ENCODE peak calls at places on chromosomes 13 and 19, in four cellular contexts. M is H1, Y is K562, L is IMR-90. D is an unnamed sample.

GRCh38 chr19:43576479-43576878 is 878 bp downstream of the PINLYP start:
- DNase-seq in M (no peak), L (no peak), Y (no peak), D (no peak)

GRCh38 chr13:113787694-113788093 is 28.7 kb downstream of the TMEM255B start:
- DNase-seq in L (no peak), Y (no peak), M (no peak), D (no peak)

GRCh38 chr13:71871844-71872243 is 4.8 kb upstream of the DACH1 start:
- DNase-seq in L (no peak), Y (no peak), M (no peak), D (no peak)

GRCh38 chr19:2081873-2082810 is 14.0 kb downstream of the MOB3A start:
- DNase-seq in M (no peak), L (no peak), Y (no peak), D (no peak)

GRCh38 chr19:5313307-5313706 is 27.3 kb downstream of the PTPRS start:
- DNase-seq in M (no peak), L (no peak), Y (no peak), D (no peak)

GRCh38 chr19:53657778-53658177 is 26.0 kb downstream of the DPRX start:
- DNase-seq in L (no peak), Y (no peak), M (no peak), D (no peak)

GRCh38 chr19:30091856-30092255 is 149.8 kb downstream of the URI1 start:
- DNase-seq in M (no peak), L (no peak), Y (no peak), D (no peak)

GRCh38 chr19:49808762-49809154 is 4.3 kb downstream of the FUZ start:
- DNase-seq in Y (peak; percentile 92), L (peak; percentile 71), M (peak; percentile 94), D (no peak)

GRCh38 chr19:38304352-38304865 is 358 bp downstream of the C19orf33 start:
- DNase-seq in L (no peak), M (no peak), Y (no peak), D (no peak)

GRCh38 chr13:97193577-97193976 is 28.6 kb upstream of the MBNL2 start:
- DNase-seq in M (no peak), L (no peak), Y (no peak), D (no peak)

GRCh38 chr19:45477216-45477615 is 9.4 kb downstream of the FOSB start:
- DNase-seq in Y (no peak), L (no peak), M (no peak), D (no peak)

GRCh38 chr19:34365463-34366401 is 736 bp downstream of the GPI start:
- DNase-seq in L (peak; percentile 32), M (no peak), Y (peak; percentile 68), D (no peak)

GRCh38 chr19:4589579-4590410 is 30.3 kb upstream of the SEMA6B start:
- DNase-seq in L (no peak), M (no peak), Y (peak; percentile 77), D (no peak)

GRCh38 chr19:18306903-18307681 is 15.8 kb downstream of the LSM4 start:
- DNase-seq in M (no peak), L (no peak), Y (no peak), D (no peak)

GRCh38 chr19:55486971-55487883 is 1.0 kb upstream of the SSC5D start:
- DNase-seq in Y (peak; percentile 74), M (no peak), L (peak; percentile 97), D (no peak)

GRCh38 chr19:582497-583197 is 7.0 kb upstream of the HCN2 start:
- DNase-seq in Y (peak; percentile 15), L (peak; percentile 59), M (no peak), D (no peak)

GRCh38 chr19:10797078-10797477 is 38.9 kb downstream of the TMED1 start:
- DNase-seq in M (no peak), Y (no peak), L (no peak), D (no peak)

GRCh38 chr19:6276447-6276846 is 3.3 kb downstream of the MLLT1 start:
- DNase-seq in Y (peak; percentile 94), M (no peak), L (peak; percentile 55), D (no peak)

GRCh38 chr19:30590596-30591229 is 218.5 kb downstream of the ZNF536 start:
- DNase-seq in Y (no peak), L (no peak), M (no peak), D (no peak)

GRCh38 chr13:30340367-30341184 is 33.2 kb upstream of the KATNAL1 start:
- DNase-seq in Y (peak; percentile 67), L (peak; percentile 89), M (no peak), D (no peak)

GRCh38 chr19:50838239-50838638 is 4.9 kb upstream of the KLK15 start:
- DNase-seq in M (no peak), Y (peak; percentile 53), L (no peak), D (peak; percentile 25)

GRCh38 chr13:30293995-30294394 is 13.4 kb downstream of the KATNAL1 start:
- DNase-seq in Y (no peak), L (no peak), M (no peak), D (no peak)

GRCh38 chr13:104984296-104984818 is 1551.1 kb downstream of the EFNB2 start:
- DNase-seq in M (no peak), Y (no peak), L (peak; percentile 12), D (peak; percentile 92)

GRCh38 chr19:48500830-48501445 is 10.7 kb downstream of the LMTK3 start:
- DNase-seq in L (no peak), M (no peak), Y (no peak), D (no peak)

GRCh38 chr19:48502720-48503018 is 9.0 kb downstream of the LMTK3 start:
- DNase-seq in M (no peak), Y (no peak), L (no peak), D (no peak)

GRCh38 chr19:48499352-48500090 is 12.1 kb downstream of the LMTK3 start:
- DNase-seq in Y (no peak), L (no peak), M (no peak), D (no peak)

GRCh38 chr19:48501961-48502719 is 9.5 kb downstream of the LMTK3 start:
- DNase-seq in L (no peak), Y (peak; percentile 97), M (peak; percentile 100), D (peak; percentile 59)

DNA sequence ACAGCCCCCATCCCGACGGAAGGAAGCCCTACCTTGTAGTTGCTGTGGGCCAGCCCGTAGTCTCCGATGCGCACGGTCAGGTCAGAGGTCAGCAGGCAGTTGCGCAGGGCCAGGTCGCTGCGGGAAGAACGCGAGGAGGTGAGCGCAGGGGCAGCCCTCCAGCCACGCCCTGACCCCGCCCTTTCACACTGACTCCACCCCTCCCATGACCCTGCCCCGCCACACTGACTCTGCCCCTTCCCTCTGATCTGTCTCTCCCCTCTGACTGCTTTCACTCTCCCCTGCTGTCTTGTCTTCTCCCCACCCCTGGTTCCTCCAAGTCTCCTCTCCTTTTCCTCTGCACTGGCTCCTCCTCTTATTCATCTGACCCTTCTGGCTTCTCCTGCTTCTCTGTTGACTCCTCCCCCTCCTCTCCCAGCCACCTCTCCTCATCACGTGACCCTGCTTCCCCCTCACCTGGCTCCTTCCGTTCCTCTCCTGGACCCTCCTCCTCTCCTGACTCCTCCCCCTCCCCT is 10.1 kb downstream of the LMTK3 start:
- DNase-seq in M (peak; percentile 49), L (no peak), Y (peak; percentile 94), D (peak; percentile 43)
- TF ChIP-seq CHD1 in M (no peak), L (no peak), Y (no peak), D (no peak)

GRCh38 chr13:50171585-50172282 is 156.5 kb downstream of the KCNRG start:
- DNase-seq in L (peak; percentile 18), Y (no peak), M (no peak), D (no peak)

GRCh38 chr13:50167967-50168366 is 152.7 kb downstream of the KCNRG start:
- DNase-seq in Y (no peak), M (no peak), L (no peak), D (no peak)

GRCh38 chr13:50168803-50169202 is 153.6 kb downstream of the KCNRG start:
- DNase-seq in L (no peak), M (no peak), Y (no peak), D (no peak)

GRCh38 chr13:50167224-50167947 is 152.1 kb downstream of the KCNRG start:
- DNase-seq in L (no peak), M (no peak), Y (no peak), D (no peak)

GRCh38 chr13:50170447-50171037 is 155.3 kb downstream of the KCNRG start:
- DNase-seq in L (peak; percentile 21), M (no peak), Y (no peak), D (no peak)
- TF ChIP-seq CHD1 in L (no peak), M (no peak), Y (no peak), D (no peak)

GRCh38 chr19:14972676-14973075 is 7.0 kb downstream of the SLC1A6 start:
- DNase-seq in L (no peak), Y (peak; percentile 15), M (no peak), D (no peak)
- TF ChIP-seq CHD1 in L (no peak), Y (no peak), M (no peak), D (no peak)

GRCh38 chr19:58380037-58380735 is 644 bp downstream of the ZNF837 start:
- DNase-seq in Y (no peak), L (no peak), M (no peak), D (no peak)

GRCh38 chr19:58382997-58383603 is 2.3 kb upstream of the ZNF837 start:
- DNase-seq in Y (no peak), L (no peak), M (no peak), D (no peak)

GRCh38 chr19:58379276-58379675 is 1.6 kb downstream of the ZNF837 start:
- DNase-seq in M (no peak), Y (no peak), L (no peak), D (no peak)

GRCh38 chr19:58381460-58382220 is 810 bp upstream of the ZNF837 start:
- DNase-seq in L (no peak), Y (no peak), M (no peak), D (no peak)

GRCh38 chr19:58380736-58381459 is at the start of gene ZNF837:
- DNase-seq in L (peak; percentile 100), M (peak; percentile 100), Y (peak; percentile 100), D (peak; percentile 99)
- TF ChIP-seq CHD1 in L (no peak), M (no peak), Y (no peak), D (peak; percentile 86)

GRCh38 chr13:106491463-106491862 is 44.0 kb downstream of the EFNB2 start:
- DNase-seq in L (no peak), M (no peak), Y (no peak), D (no peak)

GRCh38 chr13:106491928-106492327 is 43.5 kb downstream of the EFNB2 start:
- DNase-seq in L (no peak), Y (no peak), M (no peak), D (no peak)

GRCh38 chr13:106492576-106493323 is 42.7 kb downstream of the EFNB2 start:
- DNase-seq in M (no peak), L (no peak), Y (no peak), D (no peak)

GRCh38 chr13:106490177-106490576 is 45.3 kb downstream of the EFNB2 start:
- DNase-seq in Y (no peak), L (no peak), M (no peak), D (no peak)

DNA sequence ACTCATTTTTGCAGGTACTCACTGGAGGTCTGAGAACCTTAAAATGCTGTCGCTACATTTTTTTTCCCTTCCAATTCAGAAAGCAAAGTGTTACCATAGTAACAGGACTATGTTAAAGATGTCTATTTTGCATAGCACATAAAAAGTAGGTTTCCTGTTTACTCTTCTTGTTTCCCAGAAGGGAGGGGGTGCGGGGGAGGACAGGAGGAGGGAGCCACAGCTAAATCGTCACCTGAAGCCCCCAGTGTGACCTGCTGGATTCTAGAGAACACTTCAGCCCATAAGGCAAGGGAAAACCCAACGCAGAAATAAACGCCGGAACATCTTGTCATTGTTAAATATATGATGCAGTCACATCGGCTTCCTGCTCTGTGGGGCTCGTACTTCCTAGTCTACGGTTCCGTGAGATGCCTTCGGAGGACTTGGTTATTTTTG is 44.6 kb downstream of the EFNB2 start:
- DNase-seq in Y (no peak), L (no peak), M (no peak), D (no peak)
- TF ChIP-seq CHD1 in Y (no peak), L (no peak), M (no peak), D (no peak)

GRCh38 chr13:26061947-26062346 is 10.1 kb upstream of the SHISA2 start:
- DNase-seq in L (peak; percentile 61), Y (no peak), M (no peak), D (no peak)
- TF ChIP-seq CHD1 in L (no peak), Y (no peak), M (no peak), D (no peak)

D was measured in GM12878.